ENCODE peak calls at places on chromosomes 6 and 20, in four cellular contexts. J is transverse colon, V is HepG2, Y is A549. R is an unnamed sample.

GRCh38 chr6:32854376-32855178 is 585 bp downstream of the PSMB9 start:
- DNase-seq in J (peak), V (no peak), Y (peak), R (no peak)

GRCh38 chr6:31948753-31949413 is 3.0 kb downstream of the CFB start:
- DNase-seq in J (no peak), V (no peak), Y (no peak), R (no peak)

GRCh38 chr6:33995046-33995872 is 150.6 kb downstream of the GRM4 start:
- DNase-seq in J (peak), V (peak), Y (no peak), R (peak)

GRCh38 chr6:109490708-109491107 is 7.7 kb upstream of the ZBTB24 start:
- DNase-seq in J (no peak), V (no peak), Y (no peak), R (no peak)

GRCh38 chr6:139846538-139847321 is 472.3 kb upstream of the CITED2 start:
- DNase-seq in J (peak), V (no peak), Y (no peak), R (no peak)

GRCh38 chr6:2986722-2987196 is 12.9 kb upstream of the NQO2 start:
- DNase-seq in J (no peak), V (no peak), Y (no peak), R (no peak)

GRCh38 chr20:24761220-24762065 is 187.6 kb upstream of the CST7 start:
- DNase-seq in J (no peak), V (no peak), Y (no peak), R (no peak)

GRCh38 chr20:2695206-2695983 is 2.8 kb downstream of the EBF4 start:
- DNase-seq in J (no peak), V (no peak), Y (no peak), R (peak)

GRCh38 chr6:96157018-96157565 is 141.3 kb downstream of the FUT9 start:
- DNase-seq in J (no peak), V (peak), Y (no peak), R (no peak)

GRCh38 chr6:122476131-122476530 is 4.5 kb upstream of the SERINC1 start:
- DNase-seq in J (no peak), V (peak), Y (peak), R (no peak)

GRCh38 chr20:9920908-9921307 is 82.0 kb upstream of the PAK5 start:
- DNase-seq in J (no peak), V (no peak), Y (no peak), R (no peak)

GRCh38 chr6:92122746-92123145 is 1296.6 kb downstream of the EPHA7 start:
- DNase-seq in J (no peak), V (peak), Y (no peak), R (no peak)

GRCh38 chr6:12802440-12802839 is 85.9 kb downstream of the PHACTR1 start:
- DNase-seq in J (no peak), V (no peak), Y (no peak), R (no peak)

GRCh38 chr6:35919085-35919826 is 1.6 kb downstream of the SRPK1 start:
- DNase-seq in J (no peak), V (peak), Y (no peak), R (no peak)

GRCh38 chr6:53241936-53242335 is 93.3 kb upstream of the GCM1 start:
- DNase-seq in J (no peak), V (no peak), Y (no peak), R (no peak)

GRCh38 chr6:84554706-84555105 is 209.7 kb downstream of the TBX18 start:
- DNase-seq in J (no peak), V (no peak), Y (no peak), R (no peak)

GRCh38 chr6:99822741-99823512 is 171.1 kb downstream of the MCHR2 start:
- DNase-seq in J (peak), V (peak), Y (peak), R (no peak)

GRCh38 chr20:40564997-40565680 is 123.9 kb downstream of the MAFB start:
- DNase-seq in J (no peak), V (no peak), Y (peak), R (no peak)

GRCh38 chr6:33418690-33419291 is 884 bp upstream of the CUTA start:
- DNase-seq in J (no peak), V (no peak), Y (no peak), R (no peak)

GRCh38 chr6:169960531-169960890 is 209.1 kb downstream of the ERMARD start:
- DNase-seq in J (no peak), V (no peak), Y (no peak), R (peak)

GRCh38 chr6:126657556-126658129 is 317.7 kb downstream of the CENPW start:
- DNase-seq in J (peak), V (peak), Y (peak), R (no peak)

GRCh38 chr6:6823568-6824224 is 235.2 kb downstream of the LY86 start:
- DNase-seq in J (no peak), V (no peak), Y (no peak), R (peak)

GRCh38 chr20:52313335-52313963 is 121.9 kb upstream of the ZFP64 start:
- DNase-seq in J (no peak), V (peak), Y (peak), R (no peak)

GRCh38 chr6:41519748-41520699 is 26.2 kb upstream of the FOXP4 start:
- DNase-seq in J (peak), V (peak), Y (no peak), R (no peak)

GRCh38 chr20:63738687-63739128 is 868 bp upstream of the SLC2A4RG start:
- DNase-seq in J (peak), V (peak), Y (no peak), R (peak)

GRCh38 chr6:142167472-142167871 is 20.4 kb downstream of the VTA1 start:
- DNase-seq in J (no peak), V (no peak), Y (no peak), R (no peak)

GRCh38 chr6:81237226-81237625 is 515.3 kb downstream of the TENT5A start:
- DNase-seq in J (no peak), V (no peak), Y (no peak), R (no peak)

GRCh38 chr6:54515013-54515412 is 206.8 kb downstream of the TINAG start:
- DNase-seq in J (no peak), V (no peak), Y (no peak), R (no peak)

GRCh38 chr20:53921443-53921973 is 148.9 kb downstream of the BCAS1 start:
- DNase-seq in J (peak), V (no peak), Y (no peak), R (no peak)

GRCh38 chr20:23129256-23129655 is 43.1 kb upstream of the CD93 start:
- DNase-seq in J (no peak), V (no peak), Y (no peak), R (no peak)

GRCh38 chr20:24350923-24351368 is 118.5 kb upstream of the SYNDIG1 start:
- DNase-seq in J (no peak), V (no peak), Y (no peak), R (no peak)

GRCh38 chr20:18527836-18528235 is 20.1 kb downstream of the SEC23B start:
- DNase-seq in J (no peak), V (no peak), Y (no peak), R (no peak)

GRCh38 chr20:11850901-11851300 is 66.8 kb upstream of the BTBD3 start:
- DNase-seq in J (no peak), V (no peak), Y (no peak), R (no peak)

GRCh38 chr20:58659841-58660240 is 8.8 kb downstream of the STX16 start:
- DNase-seq in J (no peak), V (no peak), Y (no peak), R (no peak)
- H3K27ac ChIP-seq in J (no peak), V (no peak), Y (no peak), R (no peak)

GRCh38 chr6:399785-400517 is 8.4 kb downstream of the IRF4 start:
- DNase-seq in J (no peak), V (no peak), Y (no peak), R (no peak)
- TF ChIP-seq EP300 in J (no peak), V (no peak), Y (no peak), R (no peak)

GRCh38 chr20:775679-776135 is 7.4 kb upstream of the SLC52A3 start:
- DNase-seq in J (peak), V (no peak), Y (no peak), R (no peak)
- TF ChIP-seq POLR2A in J (peak), V (no peak), Y (no peak), R (no peak)

GRCh38 chr6:133274813-133275212 is 33.7 kb downstream of the EYA4 start:
- DNase-seq in J (no peak), V (no peak), Y (no peak), R (no peak)
- H3K27ac ChIP-seq in J (no peak), V (no peak), Y (no peak), R (no peak)

DNA sequence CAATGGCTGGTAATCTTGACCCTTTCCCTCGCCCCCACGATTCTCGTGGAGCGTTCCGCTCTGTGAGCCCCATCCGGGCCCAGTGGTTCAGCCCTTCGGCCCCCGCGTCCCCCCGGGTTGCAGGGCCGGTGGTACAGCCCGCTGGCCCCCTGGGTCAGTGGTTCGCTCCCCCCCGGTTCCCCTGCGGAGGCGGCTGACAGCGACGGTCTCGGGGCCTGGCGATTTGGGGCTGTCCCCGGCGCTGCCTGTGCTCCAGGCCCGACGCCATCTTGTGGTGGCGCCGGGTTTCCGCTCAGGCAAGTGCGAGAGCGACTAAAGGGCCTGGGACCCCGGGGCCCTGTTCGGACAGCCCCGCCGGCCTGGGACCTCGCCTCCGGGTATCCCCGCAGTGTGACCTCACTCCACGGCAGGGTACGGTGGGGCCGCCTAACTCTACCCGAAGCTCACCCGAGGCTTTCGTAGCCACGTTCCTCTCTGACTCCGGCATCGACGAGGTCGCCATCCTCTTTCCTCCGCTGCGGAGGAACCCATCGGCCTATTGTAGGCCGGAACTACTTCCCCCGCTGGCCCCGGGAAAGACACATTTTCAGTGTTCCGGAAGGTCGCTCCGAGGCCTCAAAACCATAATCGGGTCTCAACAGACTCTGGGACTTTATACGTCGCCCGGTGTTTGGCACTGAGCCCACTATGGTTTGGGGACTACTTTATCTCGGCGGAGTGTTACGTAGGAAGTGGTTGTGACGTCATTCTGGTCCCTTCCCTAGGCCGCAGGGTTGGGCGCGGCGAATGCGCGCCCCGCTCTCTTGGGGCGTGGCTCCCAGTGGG is at the start of gene ZNF335:
- DNase-seq in J (peak), V (peak), Y (peak), R (peak)
- TF ChIP-seq EP300 in J (no peak), V (peak), Y (no peak), R (no peak)

R was measured in suprapubic skin.